ENCODE peak calls at places on chromosomes 7 and 10, in four cellular contexts. X is IMR-90, C is GM12878, O is K562. U is an unnamed sample.

GRCh38 chr10:87646192-87646909 is 13.3 kb upstream of the PAPSS2 start:
- DNase-seq in X (no peak), C (no peak), O (no peak), U (no peak)

GRCh38 chr7:17633099-17633498 is 307.2 kb downstream of the SNX13 start:
- DNase-seq in X (peak), C (no peak), O (no peak), U (no peak)

GRCh38 chr10:32386623-32387022 is 39.7 kb upstream of the EPC1 start:
- DNase-seq in X (peak), C (no peak), O (no peak), U (no peak)

GRCh38 chr7:117119192-117119924 is 166.1 kb downstream of the ST7 start:
- DNase-seq in X (peak), C (peak), O (peak), U (peak)

GRCh38 chr10:133034092-133034491 is 53.6 kb upstream of the ADGRA1 start:
- DNase-seq in X (no peak), C (no peak), O (no peak), U (no peak)

GRCh38 chr7:19919156-19920085 is 146.0 kb upstream of the TMEM196 start:
- DNase-seq in X (no peak), C (no peak), O (no peak), U (peak)

GRCh38 chr10:55098452-55098851 is 297.4 kb upstream of the PCDH15 start:
- DNase-seq in X (no peak), C (no peak), O (no peak), U (no peak)

GRCh38 chr7:68785036-68785435 is 813.2 kb upstream of the AUTS2 start:
- DNase-seq in X (no peak), C (no peak), O (no peak), U (no peak)

GRCh38 chr10:132330486-132330833 is 1.5 kb upstream of the LRRC27 start:
- DNase-seq in X (no peak), C (no peak), O (no peak), U (no peak)

GRCh38 chr7:117659453-117660086 is 179.7 kb downstream of the CFTR start:
- DNase-seq in X (peak), C (no peak), O (no peak), U (no peak)

GRCh38 chr7:97971990-97972943 is 17.7 kb downstream of the OCM2 start:
- DNase-seq in X (peak), C (peak), O (peak), U (peak)

GRCh38 chr7:82678716-82679115 is 235.1 kb upstream of the CACNA2D1 start:
- DNase-seq in X (no peak), C (no peak), O (no peak), U (no peak)

GRCh38 chr7:115097175-115097671 is 175.3 kb downstream of the MDFIC start:
- DNase-seq in X (peak), C (no peak), O (no peak), U (peak)

GRCh38 chr10:90751107-90751997 is 106.5 kb downstream of the HTR7 start:
- DNase-seq in X (peak), C (peak), O (peak), U (peak)

GRCh38 chr7:7099584-7100014 is 82.7 kb upstream of the C1GALT1 start:
- DNase-seq in X (peak), C (no peak), O (peak), U (peak)

GRCh38 chr10:34049887-34050286 is 715.4 kb upstream of the NRP1 start:
- DNase-seq in X (peak), C (no peak), O (no peak), U (no peak)

GRCh38 chr7:128155100-128155763 is 85.8 kb upstream of the LEP start:
- DNase-seq in X (no peak), C (no peak), O (peak), U (no peak)

GRCh38 chr10:11684717-11685645 is 57.2 kb upstream of the ECHDC3 start:
- DNase-seq in X (peak), C (peak), O (peak), U (peak)

GRCh38 chr10:61031341-61031740 is 87.4 kb upstream of the RHOBTB1 start:
- DNase-seq in X (no peak), C (no peak), O (no peak), U (no peak)

GRCh38 chr10:127977368-127978009 is 70.6 kb downstream of the PTPRE start:
- DNase-seq in X (peak), C (no peak), O (no peak), U (peak)

GRCh38 chr7:90736968-90737939 is 141.1 kb downstream of the CDK14 start:
- DNase-seq in X (no peak), C (peak), O (no peak), U (no peak)

GRCh38 chr7:112573302-112574039 is 92.7 kb downstream of the LSMEM1 start:
- DNase-seq in X (peak), C (no peak), O (peak), U (peak)

GRCh38 chr7:41244246-41244645 is 458.6 kb downstream of the INHBA start:
- DNase-seq in X (peak), C (no peak), O (no peak), U (no peak)

GRCh38 chr10:95605163-95605562 is 44.0 kb upstream of the SORBS1 start:
- DNase-seq in X (no peak), C (no peak), O (no peak), U (no peak)

GRCh38 chr10:132546567-132547420 is 9.2 kb downstream of the INPP5A start:
- DNase-seq in X (no peak), C (no peak), O (no peak), U (no peak)

GRCh38 chr10:725786-726185 is 36.3 kb upstream of the DIP2C start:
- DNase-seq in X (no peak), C (no peak), O (no peak), U (no peak)

GRCh38 chr7:136251826-136252225 is 274.7 kb upstream of the MTPN start:
- DNase-seq in X (no peak), C (no peak), O (no peak), U (no peak)

GRCh38 chr7:414681-415560 is 104.7 kb downstream of the PDGFA start:
- DNase-seq in X (no peak), C (no peak), O (no peak), U (no peak)

GRCh38 chr7:19119372-19119771 is 1.9 kb upstream of the TWIST1 start:
- DNase-seq in X (no peak), C (no peak), O (no peak), U (no peak)

DNA sequence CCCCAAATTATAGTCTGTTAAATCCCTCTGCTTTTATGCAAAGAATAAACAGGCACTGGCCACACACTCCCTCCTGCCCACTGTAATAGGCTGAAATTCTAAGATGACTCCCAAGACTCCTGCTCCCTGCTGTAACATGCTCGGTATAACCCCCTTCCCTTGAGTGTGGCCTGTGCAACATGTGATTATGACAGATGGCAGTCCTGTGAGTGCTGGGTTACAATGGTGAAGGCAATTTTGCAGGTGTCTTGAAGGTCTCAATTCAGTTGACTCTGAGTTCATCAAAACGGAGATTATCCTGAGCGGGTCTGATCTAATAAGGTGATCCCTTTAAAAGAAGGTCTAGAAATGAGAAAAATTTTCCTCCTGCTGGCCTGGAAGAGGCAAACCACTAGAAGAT is 55.9 kb downstream of the CREB3L2 start:
- DNase-seq in X (no peak), C (no peak), O (no peak), U (no peak)
- TF ChIP-seq FOS in X (no peak), C (no peak), O (no peak), U (no peak)

GRCh38 chr7:74002474-74003017 is 25.4 kb upstream of the ELN start:
- DNase-seq in X (peak), C (no peak), O (no peak), U (peak)
- TF ChIP-seq FOS in X (peak), C (no peak), O (no peak), U (peak)

GRCh38 chr10:78248651-78249464 is 215.2 kb downstream of the RPS24 start:
- DNase-seq in X (peak), C (no peak), O (no peak), U (no peak)
- TF ChIP-seq FOS in X (peak), C (no peak), O (no peak), U (no peak)

GRCh38 chr7:105769951-105770628 is 106.3 kb downstream of the ATXN7L1 start:
- DNase-seq in X (peak), C (no peak), O (no peak), U (peak)
- TF ChIP-seq FOS in X (no peak), C (no peak), O (no peak), U (peak)

GRCh38 chr7:80018941-80019808 is 115.5 kb upstream of the GNAI1 start:
- DNase-seq in X (peak), C (no peak), O (peak), U (peak)
- TF ChIP-seq FOS in X (no peak), C (no peak), O (no peak), U (no peak)